ENCODE peak calls at places on chromosomes 4 and X, in four cellular contexts. U, F, D and B are unnamed samples.

GRCh38 chr4:990746-991367 is 2.3 kb downstream of the SLC26A1 start:
- DNase-seq in U (no peak), F (no peak), D (no peak), B (no peak)

GRCh38 chr4:85940131-85940530 is 419.7 kb downstream of the MAPK10 start:
- DNase-seq in U (no peak), F (no peak), D (no peak), B (no peak)

GRCh38 chr4:57037982-57038604 is 59.4 kb downstream of the POLR2B start:
- DNase-seq in U (peak), F (peak), D (peak), B (peak)

GRCh38 chr4:88382621-88383020 is 4.0 kb downstream of the HERC6 start:
- DNase-seq in U (no peak), F (peak), D (no peak), B (no peak)

GRCh38 chr4:105966046-105966445 is 70.8 kb downstream of the NPNT start:
- DNase-seq in U (peak), F (peak), D (no peak), B (no peak)

GRCh38 chr4:22094217-22094616 is 145.6 kb upstream of the KCNIP4 start:
- DNase-seq in U (no peak), F (no peak), D (no peak), B (no peak)

GRCh38 chr4:10607206-10607605 is 77.4 kb downstream of the CLNK start:
- DNase-seq in U (no peak), F (peak), D (no peak), B (no peak)

GRCh38 chr4:128848461-128848860 is 39.0 kb downstream of the JADE1 start:
- DNase-seq in U (no peak), F (no peak), D (no peak), B (no peak)

GRCh38 chrX:41137589-41137988 is 52.3 kb downstream of the USP9X start:
- DNase-seq in U (no peak), F (no peak), D (no peak), B (no peak)

GRCh38 chr4:113673450-113673849 is 88.1 kb downstream of the CAMK2D start:
- DNase-seq in U (peak), F (no peak), D (no peak), B (peak)

GRCh38 chr4:3257691-3258482 is 8.9 kb downstream of the MSANTD1 start:
- DNase-seq in U (peak), F (peak), D (no peak), B (peak)

GRCh38 chrX:71253253-71254091 is 468 bp downstream of the ZMYM3 start:
- DNase-seq in U (peak), F (peak), D (peak), B (peak)

GRCh38 chrX:108396986-108397385 is 41.2 kb downstream of the COL4A6 start:
- DNase-seq in U (no peak), F (no peak), D (no peak), B (no peak)

GRCh38 chr4:98446499-98447375 is 185.6 kb downstream of the RAP1GDS1 start:
- DNase-seq in U (peak), F (peak), D (no peak), B (no peak)

GRCh38 chrX:153844509-153845082 is 14.3 kb upstream of the PDZD4 start:
- DNase-seq in U (no peak), F (no peak), D (no peak), B (peak)

GRCh38 chrX:10022580-10023245 is 55.6 kb downstream of the CLDN34 start:
- DNase-seq in U (peak), F (peak), D (no peak), B (no peak)

GRCh38 chr4:78056265-78057129 is 626 bp upstream of the FRAS1 start:
- DNase-seq in U (peak), F (peak), D (peak), B (peak)

GRCh38 chr4:86935833-86936721 is 1.3 kb downstream of the AFF1 start:
- DNase-seq in U (peak), F (peak), D (no peak), B (peak)